ENCODE peak calls at places on chromosome 5, in five cellular contexts. E is neural progenitor cell, F is stomach, A is IMR-90, B is PC-9. J is an unnamed sample. For H3K4me1, the result is how much of the 10 kb centered on the place peaks cover.

GRCh38 chr5:88672644-88673493 is 210.1 kb downstream of the MEF2C start:
- DNase-seq in F (no peak), E (peak), A (no peak), B (no peak), J (no peak)

GRCh38 chr5:7813576-7813975 is 37.4 kb downstream of the CFAP90 start:
- DNase-seq in B (no peak), F (no peak), A (no peak), E (no peak), J (no peak)

GRCh38 chr5:167050568-167051214 is 1240.8 kb upstream of the WWC1 start:
- DNase-seq in B (no peak), A (no peak), E (no peak), F (no peak), J (no peak)

GRCh38 chr5:77644443-77645157 is 6.1 kb upstream of the OTP start:
- DNase-seq in E (peak), F (no peak), B (no peak), A (no peak), J (no peak)

GRCh38 chr5:39755986-39756385 is 331.2 kb upstream of the DAB2 start:
- DNase-seq in E (no peak), F (no peak), A (peak), B (peak), J (no peak)

GRCh38 chr5:28254846-28255245 is 1216.5 kb upstream of the CDH9 start:
- DNase-seq in E (no peak), F (no peak), A (no peak), B (no peak), J (no peak)

GRCh38 chr5:110969502-110969901 is 102.0 kb upstream of the TSLP start:
- DNase-seq in E (no peak), F (no peak), B (no peak), A (no peak), J (no peak)

GRCh38 chr5:173327084-173327947 is 898 bp downstream of the STC2 start:
- DNase-seq in E (peak), A (peak), B (peak), F (no peak), J (no peak)

GRCh38 chr5:172833691-172834569 is at the start of gene ERGIC1:
- DNase-seq in E (peak), A (peak), F (peak), B (peak), J (peak)

GRCh38 chr5:179331591-179331990 is 13.7 kb downstream of the ADAMTS2 start:
- DNase-seq in F (no peak), B (no peak), A (no peak), E (no peak), J (no peak)

GRCh38 chr5:179312557-179313235 is 32.6 kb downstream of the ADAMTS2 start:
- DNase-seq in A (peak), F (no peak), B (no peak), E (no peak), J (no peak)

GRCh38 chr5:89855417-89855816 is 554.1 kb downstream of the CETN3 start:
- DNase-seq in A (no peak), B (no peak), F (no peak), E (no peak), J (no peak)

GRCh38 chr5:154202379-154203260 is 12.1 kb downstream of the GALNT10 start:
- DNase-seq in A (no peak), E (no peak), B (peak), F (peak), J (no peak)

GRCh38 chr5:29218138-29218537 is 1975.3 kb upstream of the CDH6 start:
- DNase-seq in B (no peak), A (no peak), F (no peak), E (no peak), J (no peak)

GRCh38 chr5:175378444-175379028 is 65.4 kb downstream of the DRD1 start:
- DNase-seq in A (peak), B (no peak), E (no peak), F (no peak), J (no peak)

GRCh38 chr5:7213525-7213924 is 182.4 kb upstream of the ADCY2 start:
- DNase-seq in B (no peak), E (no peak), F (no peak), A (no peak), J (no peak)

GRCh38 chr5:34585601-34586104 is 70.5 kb upstream of the RAI14 start:
- DNase-seq in A (peak), E (no peak), F (peak), B (peak), J (no peak)

GRCh38 chr5:157948738-157949410 is 89.9 kb upstream of the CLINT1 start:
- DNase-seq in B (peak), F (peak), A (peak), E (peak), J (peak)

GRCh38 chr5:5755888-5756287 is 333.4 kb downstream of the ICE1 start:
- DNase-seq in E (no peak), F (no peak), A (no peak), B (no peak), J (no peak)

GRCh38 chr5:179294891-179295777 is 50.1 kb downstream of the ADAMTS2 start:
- DNase-seq in B (no peak), F (no peak), E (no peak), A (no peak), J (no peak)

GRCh38 chr5:35316611-35317307 is 86.5 kb upstream of the PRLR start:
- DNase-seq in B (no peak), A (no peak), F (no peak), E (no peak), J (no peak)

GRCh38 chr5:78221964-78222451 is 72.5 kb downstream of the AP3B1 start:
- DNase-seq in A (peak), B (no peak), E (no peak), F (no peak), J (no peak)

GRCh38 chr5:87340716-87341115 is 72.0 kb downstream of the CCNH start:
- DNase-seq in B (no peak), E (no peak), A (no peak), F (no peak), J (no peak)

GRCh38 chr5:141703133-141703561 is 21.1 kb upstream of the ARAP3 start:
- DNase-seq in F (no peak), E (peak), B (no peak), A (no peak), J (no peak)

GRCh38 chr5:127754259-127754658 is 51.1 kb downstream of the CCDC192 start:
- DNase-seq in B (no peak), F (peak), E (no peak), A (peak), J (no peak)

GRCh38 chr5:12292610-12293204 is 388.5 kb upstream of the CTNND2 start:
- DNase-seq in A (no peak), B (no peak), E (peak), F (no peak), J (no peak)

GRCh38 chr5:57468481-57469165 is 14.0 kb downstream of the ACTBL2 start:
- DNase-seq in A (peak), F (no peak), E (no peak), B (no peak), J (no peak)

GRCh38 chr5:65623482-65623881 is 651 bp downstream of the TRIM23 start:
- DNase-seq in E (peak), B (no peak), A (no peak), F (no peak), J (no peak)

GRCh38 chr5:60178101-60178500 is 284.6 kb upstream of the PDE4D start:
- DNase-seq in F (no peak), E (no peak), A (no peak), B (no peak), J (no peak)

GRCh38 chr5:122300374-122300773 is 11.7 kb upstream of the SNCAIP start:
- DNase-seq in A (no peak), E (no peak), B (no peak), F (no peak), J (no peak)
- H3K4me1 ChIP-seq in A (under half), E (under half), B (under half), F (under half), J (under half)

DNA sequence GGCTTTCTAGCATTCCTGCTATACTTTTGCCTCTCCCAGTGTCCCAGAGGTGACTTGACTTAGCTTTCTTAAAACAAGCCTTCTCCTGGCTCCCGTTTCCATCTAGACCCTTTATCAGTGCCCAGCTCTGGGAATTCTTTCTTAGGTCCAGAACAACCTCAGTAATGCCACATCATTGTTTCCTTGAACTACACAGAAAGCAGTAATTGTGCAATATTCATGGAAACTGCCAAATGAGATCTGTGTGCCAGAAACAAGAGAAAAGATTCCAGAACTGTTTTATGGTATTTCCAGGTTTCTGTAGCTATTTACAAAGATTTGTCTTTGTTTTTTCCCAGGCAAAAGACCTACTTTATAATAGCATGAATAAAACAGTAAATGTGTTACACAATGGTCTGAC is 391.3 kb downstream of the SLCO4C1 start:
- DNase-seq in F (no peak), E (peak), A (no peak), B (no peak), J (no peak)
- H3K4me1 ChIP-seq in F (under half), E (under half), A (under half), B (under half), J (under half)

GRCh38 chr5:137158691-137159090 is 340.4 kb downstream of the SPOCK1 start:
- DNase-seq in F (no peak), B (no peak), E (no peak), A (no peak), J (no peak)
- H3K4me1 ChIP-seq in F (under half), B (under half), E (under half), A (under half), J (under half)

GRCh38 chr5:372556-372910 is 51.0 kb downstream of the AHRR start:
- DNase-seq in F (peak), E (no peak), B (no peak), A (no peak), J (peak)
- H3K4me1 ChIP-seq in F (under half), E (under half), B (under half), A (under half), J (under half)

GRCh38 chr5:124724357-124725039 is 21.9 kb downstream of the ZNF608 start:
- DNase-seq in B (no peak), F (no peak), A (no peak), E (no peak), J (no peak)
- H3K4me1 ChIP-seq in B (under half), F (under half), A (under half), E (half or more), J (under half)

GRCh38 chr5:147404706-147405105 is 105.2 kb downstream of the DPYSL3 start:
- DNase-seq in F (no peak), E (no peak), B (no peak), A (no peak), J (no peak)

GRCh38 chr5:147408980-147409379 is 100.9 kb downstream of the DPYSL3 start:
- DNase-seq in A (peak), E (no peak), B (no peak), F (no peak), J (no peak)

GRCh38 chr5:147403659-147404640 is 105.9 kb downstream of the DPYSL3 start:
- DNase-seq in B (peak), E (no peak), A (peak), F (no peak), J (no peak)

GRCh38 chr5:147407094-147407681 is 102.7 kb downstream of the DPYSL3 start:
- DNase-seq in A (peak), F (no peak), E (no peak), B (no peak), J (no peak)

DNA sequence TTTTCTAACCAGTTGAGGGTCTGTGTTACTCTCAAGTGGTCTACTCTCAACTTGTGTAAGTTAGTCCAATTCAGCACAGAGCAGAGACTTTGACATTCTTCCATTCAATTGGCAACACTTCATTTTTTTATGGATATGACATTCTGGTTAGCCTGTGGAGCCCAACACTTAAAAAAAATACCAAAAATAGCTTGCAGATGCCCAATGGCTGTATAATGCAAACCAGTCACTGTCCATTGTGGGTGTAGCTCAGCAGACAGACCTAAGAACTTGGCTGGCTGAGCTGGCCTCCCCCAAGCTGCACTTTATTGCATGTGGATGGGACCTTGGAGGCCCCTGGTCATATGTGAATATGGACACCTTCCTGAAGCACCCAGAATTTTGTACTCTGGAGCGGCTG is 103.2 kb downstream of the DPYSL3 start:
- DNase-seq in F (no peak), B (no peak), E (no peak), A (no peak), J (no peak)
- H3K4me1 ChIP-seq in F (under half), B (under half), E (under half), A (under half), J (under half)

GRCh38 chr5:53364098-53364497 is 116.3 kb upstream of the FST start:
- DNase-seq in F (no peak), A (peak), E (peak), B (no peak), J (no peak)
- H3K4me1 ChIP-seq in F (under half), A (under half), E (under half), B (half or more), J (under half)